ENCODE peak calls at places on chromosomes 3 and 15, in seven cellular contexts. One of them, this sample, is unnamed.
A peak's percentile ranks its signal among the peaks of the same experiment; 100 is the strongest.

GRCh38 chr15:63909819-63910437 is 76.2 kb upstream of the HERC1 start:
- DNase-seq in keratinocyte: no peak
- DNase-seq in fibroblast of pulmonary artery: peak; percentile 53
- DNase-seq in choroid plexus epithelial cell: peak; percentile 76
- DNase-seq in transverse colon: no peak
- DNase-seq in upper lobe of right lung: no peak
- DNase-seq in breast epithelium: no peak
- DNase-seq in this sample: no peak

GRCh38 chr3:171380711-171381435 is 79.3 kb downstream of the TNIK start:
- DNase-seq in keratinocyte: no peak
- DNase-seq in fibroblast of pulmonary artery: no peak
- DNase-seq in choroid plexus epithelial cell: no peak
- DNase-seq in transverse colon: no peak
- DNase-seq in upper lobe of right lung: no peak
- DNase-seq in breast epithelium: no peak
- DNase-seq in this sample: no peak

GRCh38 chr3:8629151-8630021 is 15.2 kb downstream of the SSUH2 start:
- DNase-seq in keratinocyte: peak; percentile 83
- DNase-seq in fibroblast of pulmonary artery: peak; percentile 80
- DNase-seq in choroid plexus epithelial cell: peak; percentile 51
- DNase-seq in transverse colon: peak; percentile 86
- DNase-seq in upper lobe of right lung: peak; percentile 87
- DNase-seq in breast epithelium: peak; percentile 74
- DNase-seq in this sample: peak; percentile 97

GRCh38 chr15:89776274-89777072 is at the start of gene MESP2:
- DNase-seq in keratinocyte: no peak
- DNase-seq in fibroblast of pulmonary artery: peak; percentile 84
- DNase-seq in choroid plexus epithelial cell: peak; percentile 78
- DNase-seq in transverse colon: peak; percentile 88
- DNase-seq in upper lobe of right lung: peak; percentile 93
- DNase-seq in breast epithelium: peak; percentile 76
- DNase-seq in this sample: peak; percentile 64

GRCh38 chr3:127368186-127369032 is 80.6 kb upstream of the PRR20G start:
- DNase-seq in keratinocyte: no peak
- DNase-seq in fibroblast of pulmonary artery: no peak
- DNase-seq in choroid plexus epithelial cell: no peak
- DNase-seq in transverse colon: no peak
- DNase-seq in upper lobe of right lung: peak; percentile 44
- DNase-seq in breast epithelium: no peak
- DNase-seq in this sample: no peak

GRCh38 chr3:37028329-37028728 is 35.0 kb downstream of the MLH1 start:
- DNase-seq in keratinocyte: no peak
- DNase-seq in fibroblast of pulmonary artery: peak; percentile 33
- DNase-seq in choroid plexus epithelial cell: peak; percentile 58
- DNase-seq in transverse colon: no peak
- DNase-seq in upper lobe of right lung: no peak
- DNase-seq in breast epithelium: no peak
- DNase-seq in this sample: no peak

GRCh38 chr3:98343647-98344507 is 9.8 kb upstream of the OR5K4 start:
- DNase-seq in keratinocyte: peak; percentile 21
- DNase-seq in fibroblast of pulmonary artery: peak; percentile 46
- DNase-seq in choroid plexus epithelial cell: peak; percentile 50
- DNase-seq in transverse colon: peak; percentile 9
- DNase-seq in upper lobe of right lung: no peak
- DNase-seq in breast epithelium: no peak
- DNase-seq in this sample: peak; percentile 72

GRCh38 chr3:18556001-18556408 is 130.9 kb upstream of the SATB1 start:
- DNase-seq in keratinocyte: no peak
- DNase-seq in fibroblast of pulmonary artery: no peak
- DNase-seq in choroid plexus epithelial cell: no peak
- DNase-seq in transverse colon: no peak
- DNase-seq in upper lobe of right lung: no peak
- DNase-seq in breast epithelium: no peak
- DNase-seq in this sample: peak; percentile 40

GRCh38 chr3:99400352-99400751 is 238.0 kb upstream of the COL8A1 start:
- DNase-seq in keratinocyte: no peak
- DNase-seq in fibroblast of pulmonary artery: no peak
- DNase-seq in choroid plexus epithelial cell: no peak
- DNase-seq in transverse colon: no peak
- DNase-seq in upper lobe of right lung: no peak
- DNase-seq in breast epithelium: no peak
- DNase-seq in this sample: peak; percentile 71

GRCh38 chr3:107450254-107450653 is 72.5 kb upstream of the BBX start:
- DNase-seq in keratinocyte: no peak
- DNase-seq in fibroblast of pulmonary artery: no peak
- DNase-seq in choroid plexus epithelial cell: no peak
- DNase-seq in transverse colon: no peak
- DNase-seq in upper lobe of right lung: no peak
- DNase-seq in breast epithelium: no peak
- DNase-seq in this sample: peak; percentile 87

GRCh38 chr3:13507791-13508339 is 27.8 kb downstream of the HDAC11 start:
- DNase-seq in keratinocyte: no peak
- DNase-seq in fibroblast of pulmonary artery: no peak
- DNase-seq in choroid plexus epithelial cell: no peak
- DNase-seq in transverse colon: no peak
- DNase-seq in upper lobe of right lung: peak; percentile 61
- DNase-seq in breast epithelium: no peak
- DNase-seq in this sample: peak; percentile 32

GRCh38 chr3:134917631-134918030 is 122.6 kb downstream of the EPHB1 start:
- DNase-seq in keratinocyte: no peak
- DNase-seq in fibroblast of pulmonary artery: no peak
- DNase-seq in choroid plexus epithelial cell: no peak
- DNase-seq in transverse colon: no peak
- DNase-seq in upper lobe of right lung: no peak
- DNase-seq in breast epithelium: no peak
- DNase-seq in this sample: no peak

GRCh38 chr3:124201786-124202185 is 209.9 kb upstream of the ROPN1 start:
- DNase-seq in keratinocyte: no peak
- DNase-seq in fibroblast of pulmonary artery: no peak
- DNase-seq in choroid plexus epithelial cell: no peak
- DNase-seq in transverse colon: peak; percentile 10
- DNase-seq in upper lobe of right lung: no peak
- DNase-seq in breast epithelium: no peak
- DNase-seq in this sample: no peak

GRCh38 chr3:153166206-153166605 is 4.2 kb downstream of the RAP2B start:
- DNase-seq in keratinocyte: no peak
- DNase-seq in fibroblast of pulmonary artery: peak; percentile 43
- DNase-seq in choroid plexus epithelial cell: peak; percentile 49
- DNase-seq in transverse colon: no peak
- DNase-seq in upper lobe of right lung: no peak
- DNase-seq in breast epithelium: no peak
- DNase-seq in this sample: peak; percentile 61

GRCh38 chr15:59792359-59792758 is 103.2 kb upstream of the BNIP2 start:
- DNase-seq in keratinocyte: no peak
- DNase-seq in fibroblast of pulmonary artery: no peak
- DNase-seq in choroid plexus epithelial cell: no peak
- DNase-seq in transverse colon: no peak
- DNase-seq in upper lobe of right lung: no peak
- DNase-seq in breast epithelium: no peak
- DNase-seq in this sample: no peak

GRCh38 chr3:37139567-37140052 is 34.8 kb downstream of the LRRFIP2 start:
- DNase-seq in keratinocyte: no peak
- DNase-seq in fibroblast of pulmonary artery: no peak
- DNase-seq in choroid plexus epithelial cell: no peak
- DNase-seq in transverse colon: peak; percentile 62
- DNase-seq in upper lobe of right lung: no peak
- DNase-seq in breast epithelium: no peak
- DNase-seq in this sample: no peak

GRCh38 chr15:62068787-62069170 is 2.0 kb downstream of the C2CD4A start:
- DNase-seq in keratinocyte: no peak
- DNase-seq in fibroblast of pulmonary artery: peak; percentile 37
- DNase-seq in choroid plexus epithelial cell: no peak
- DNase-seq in transverse colon: no peak
- DNase-seq in upper lobe of right lung: no peak
- DNase-seq in breast epithelium: no peak
- DNase-seq in this sample: peak; percentile 62

DNA sequence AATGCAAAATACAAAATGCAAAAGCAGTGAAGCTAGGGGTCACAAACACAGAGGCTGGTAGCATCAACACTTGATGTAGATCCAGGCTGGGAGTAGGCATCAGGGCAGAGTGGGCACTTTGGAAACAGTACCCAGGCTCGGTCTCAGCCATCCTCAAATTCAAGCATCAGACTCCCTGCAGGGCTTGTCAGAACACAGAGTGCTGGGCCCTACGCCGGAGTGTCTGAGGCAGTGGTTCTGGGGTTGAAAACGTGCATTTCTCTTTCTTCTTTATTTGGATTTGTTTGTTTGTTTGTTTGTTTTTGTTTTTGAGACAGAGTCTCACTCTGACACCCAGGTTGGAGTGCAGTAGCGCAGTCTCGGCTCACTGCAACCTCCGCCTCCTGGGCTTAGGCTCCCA is 133.3 kb downstream of the ASB7 start:
- DNase-seq in keratinocyte: no peak
- DNase-seq in fibroblast of pulmonary artery: no peak
- DNase-seq in choroid plexus epithelial cell: no peak
- DNase-seq in transverse colon: no peak
- DNase-seq in upper lobe of right lung: no peak
- DNase-seq in breast epithelium: no peak
- DNase-seq in this sample: no peak
- TF ChIP-seq CTCF in keratinocyte: no peak
- TF ChIP-seq CTCF in fibroblast of pulmonary artery: no peak
- TF ChIP-seq CTCF in choroid plexus epithelial cell: no peak
- TF ChIP-seq CTCF in transverse colon: no peak
- TF ChIP-seq CTCF in upper lobe of right lung: no peak
- TF ChIP-seq CTCF in breast epithelium: no peak
- TF ChIP-seq CTCF in this sample: no peak

GRCh38 chr15:79240036-79240435 is 42.5 kb upstream of the ANKRD34C start:
- DNase-seq in keratinocyte: no peak
- DNase-seq in fibroblast of pulmonary artery: no peak
- DNase-seq in choroid plexus epithelial cell: no peak
- DNase-seq in transverse colon: no peak
- DNase-seq in upper lobe of right lung: no peak
- DNase-seq in breast epithelium: no peak
- DNase-seq in this sample: no peak
- H3K4me3 ChIP-seq in keratinocyte: no peak overlapping the region
- H3K4me3 ChIP-seq in fibroblast of pulmonary artery: no peak overlapping the region
- H3K4me3 ChIP-seq in choroid plexus epithelial cell: no peak overlapping the region
- H3K4me3 ChIP-seq in transverse colon: no peak overlapping the region
- H3K4me3 ChIP-seq in upper lobe of right lung: no peak overlapping the region
- H3K4me3 ChIP-seq in breast epithelium: no peak overlapping the region
- H3K4me3 ChIP-seq in this sample: no peak overlapping the region

DNA sequence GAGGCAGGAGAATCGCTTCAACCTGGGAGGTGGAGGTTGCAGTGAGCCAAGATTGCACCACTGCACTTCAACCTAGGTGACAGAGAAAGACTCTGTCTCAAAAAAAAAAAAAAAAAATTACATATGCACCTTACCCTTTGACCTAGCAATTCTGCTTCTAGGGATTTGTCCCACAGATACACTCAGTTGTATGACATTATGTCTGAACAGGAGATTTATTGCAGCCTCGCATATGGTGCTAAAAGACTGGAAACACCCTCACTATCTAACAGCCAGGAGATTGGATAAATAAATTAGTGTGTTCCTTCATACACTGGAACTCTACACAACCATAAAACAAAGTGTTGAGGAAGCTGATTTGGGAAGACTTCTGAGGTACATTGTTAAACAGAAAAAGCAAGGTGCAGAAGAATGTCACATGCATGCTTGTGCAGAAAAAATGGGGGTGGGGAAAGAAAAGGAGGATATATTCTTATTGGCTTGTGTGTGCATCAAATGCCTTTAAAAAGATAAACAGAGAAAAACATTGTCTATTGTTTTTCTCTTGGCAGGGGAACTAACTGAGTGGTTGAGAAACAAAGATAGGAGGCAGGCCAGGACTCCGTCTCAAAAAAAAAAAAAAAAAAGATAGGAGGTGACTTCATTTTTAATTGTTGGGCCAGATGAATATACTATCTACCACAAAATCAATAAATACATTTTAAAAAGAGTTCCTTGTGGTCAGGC is 30.9 kb downstream of the PPCDC start:
- DNase-seq in keratinocyte: no peak
- DNase-seq in fibroblast of pulmonary artery: peak; percentile 73
- DNase-seq in choroid plexus epithelial cell: no peak
- DNase-seq in transverse colon: no peak
- DNase-seq in upper lobe of right lung: no peak
- DNase-seq in breast epithelium: no peak
- DNase-seq in this sample: no peak
- TF ChIP-seq CTCF in keratinocyte: no peak
- TF ChIP-seq CTCF in fibroblast of pulmonary artery: no peak
- TF ChIP-seq CTCF in choroid plexus epithelial cell: no peak
- TF ChIP-seq CTCF in transverse colon: no peak
- TF ChIP-seq CTCF in upper lobe of right lung: no peak
- TF ChIP-seq CTCF in breast epithelium: no peak
- TF ChIP-seq CTCF in this sample: no peak

GRCh38 chr15:99122831-99123705 is 18.2 kb downstream of the SYNM start:
- DNase-seq in keratinocyte: no peak
- DNase-seq in fibroblast of pulmonary artery: no peak
- DNase-seq in choroid plexus epithelial cell: no peak
- DNase-seq in transverse colon: no peak
- DNase-seq in upper lobe of right lung: no peak
- DNase-seq in breast epithelium: no peak
- DNase-seq in this sample: no peak
- H3K4me3 ChIP-seq in keratinocyte: peak overlapping the region; percentile 55
- H3K4me3 ChIP-seq in fibroblast of pulmonary artery: peak overlapping the region; percentile 43
- H3K4me3 ChIP-seq in choroid plexus epithelial cell: peak overlapping the region; percentile 35
- H3K4me3 ChIP-seq in transverse colon: peak overlapping the region; percentile 16
- H3K4me3 ChIP-seq in upper lobe of right lung: peak overlapping the region; percentile 28
- H3K4me3 ChIP-seq in breast epithelium: peak overlapping the region; percentile 56
- H3K4me3 ChIP-seq in this sample: no peak overlapping the region

GRCh38 chr15:44319385-44319784 is 30.9 kb downstream of the GOLM2 start:
- DNase-seq in keratinocyte: no peak
- DNase-seq in fibroblast of pulmonary artery: no peak
- DNase-seq in choroid plexus epithelial cell: no peak
- DNase-seq in transverse colon: no peak
- DNase-seq in upper lobe of right lung: no peak
- DNase-seq in breast epithelium: no peak
- DNase-seq in this sample: no peak
- TF ChIP-seq CTCF in keratinocyte: no peak
- TF ChIP-seq CTCF in fibroblast of pulmonary artery: no peak
- TF ChIP-seq CTCF in choroid plexus epithelial cell: no peak
- TF ChIP-seq CTCF in transverse colon: peak; percentile 11
- TF ChIP-seq CTCF in upper lobe of right lung: no peak
- TF ChIP-seq CTCF in breast epithelium: no peak
- TF ChIP-seq CTCF in this sample: no peak

DNA sequence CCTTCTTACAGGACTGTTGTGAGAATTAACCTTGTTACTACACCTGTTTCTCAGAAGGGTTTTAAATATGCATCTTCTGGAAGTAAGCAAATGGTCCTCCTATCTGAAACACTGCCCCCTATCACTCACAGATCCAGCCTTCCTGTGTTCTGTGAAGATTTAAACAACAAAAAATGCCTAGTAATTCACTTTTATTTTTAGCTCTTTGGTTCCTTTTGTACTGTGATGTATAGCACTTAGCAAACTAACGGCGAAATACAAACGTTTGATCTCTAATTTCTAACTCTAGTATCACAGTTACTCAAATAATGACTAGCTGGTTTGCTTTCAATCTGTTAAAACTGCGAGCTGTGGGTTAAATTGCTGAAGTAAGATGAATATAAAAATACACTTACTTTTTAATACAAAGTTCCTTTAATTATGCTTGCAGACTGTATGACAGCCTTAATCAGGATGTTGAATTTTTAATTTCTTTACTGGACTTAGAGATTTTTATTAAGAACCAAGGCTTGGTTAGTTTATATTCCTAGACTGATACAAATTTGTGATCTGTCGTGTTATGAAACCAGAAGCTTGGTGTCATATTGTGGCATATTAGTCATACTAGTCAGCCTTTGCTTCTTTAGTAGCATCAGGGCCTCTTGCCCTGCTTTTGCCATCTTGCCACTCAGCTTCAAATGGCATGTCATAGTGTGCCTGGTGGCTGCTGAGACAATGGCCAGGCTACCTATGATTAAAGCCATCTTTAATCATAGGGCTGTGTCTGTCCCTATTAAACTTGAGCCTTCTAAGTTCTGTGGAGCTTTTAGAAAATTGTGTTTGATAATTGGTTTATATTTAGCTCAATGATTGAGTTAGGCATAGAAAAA is 9.2 kb downstream of the EIF3J start:
- DNase-seq in keratinocyte: no peak
- DNase-seq in fibroblast of pulmonary artery: peak; percentile 29
- DNase-seq in choroid plexus epithelial cell: peak; percentile 53
- DNase-seq in transverse colon: no peak
- DNase-seq in upper lobe of right lung: no peak
- DNase-seq in breast epithelium: no peak
- DNase-seq in this sample: peak; percentile 57
- H3K4me3 ChIP-seq in keratinocyte: no peak overlapping the region
- H3K4me3 ChIP-seq in fibroblast of pulmonary artery: no peak overlapping the region
- H3K4me3 ChIP-seq in choroid plexus epithelial cell: no peak overlapping the region
- H3K4me3 ChIP-seq in transverse colon: no peak overlapping the region
- H3K4me3 ChIP-seq in upper lobe of right lung: no peak overlapping the region
- H3K4me3 ChIP-seq in breast epithelium: no peak overlapping the region
- H3K4me3 ChIP-seq in this sample: no peak overlapping the region

This sample was measured in epithelial cell of esophagus.